ENCODE peak calls at places on chromosomes 1 and 21, in eight cellular contexts. S is effector CD4-positive, alpha-beta T cell; V is stimulated activated CD4-positive, alpha-beta T cell treated with anti-CD3 and anti-CD28 coated beads, Interleukin-4, amount 100 ng/mL, for 1 hour; R is NCI-H1694; N is ovary; I is AG08395; U is upper lobe of right lung; P is T-helper 1 cell. H is an unnamed sample.

GRCh38 chr1:91864017-91864700 is 21.8 kb downstream of the TGFBR3 start:
- DNase-seq in I (peak), N (no peak), U (no peak), V (no peak), R (no peak), P (no peak), S (no peak), H (no peak)

GRCh38 chr1:83919872-83920271 is 79.1 kb downstream of the TTLL7 start:
- DNase-seq in P (no peak), S (no peak), V (no peak), R (no peak), I (no peak), N (no peak), U (no peak), H (no peak)

GRCh38 chr1:46535063-46535462 is 16.4 kb downstream of the KNCN start:
- DNase-seq in S (no peak), U (no peak), I (peak), V (no peak), N (no peak), R (no peak), P (no peak), H (no peak)

GRCh38 chr1:228929476-228930027 is 194.3 kb downstream of the RHOU start:
- DNase-seq in I (no peak), S (no peak), R (no peak), P (no peak), N (no peak), V (no peak), U (no peak), H (no peak)

GRCh38 chr1:22861764-22862440 is 110.8 kb downstream of the LACTBL1 start:
- DNase-seq in V (no peak), N (peak), S (no peak), U (no peak), I (peak), R (peak), P (no peak), H (no peak)

GRCh38 chr1:109895720-109896504 is 14.7 kb upstream of the CSF1 start:
- DNase-seq in N (no peak), I (peak), R (no peak), V (no peak), S (no peak), P (no peak), U (no peak), H (no peak)

GRCh38 chr21:41753001-41753725 is 13.7 kb downstream of the RIPK4 start:
- DNase-seq in V (no peak), S (no peak), I (no peak), U (no peak), P (no peak), N (no peak), R (no peak), H (peak)

GRCh38 chr1:211708006-211708405 is 32.6 kb upstream of the NEK2 start:
- DNase-seq in U (no peak), I (no peak), V (no peak), R (no peak), P (no peak), N (no peak), S (no peak), H (no peak)

GRCh38 chr1:109793486-109794318 is 30.0 kb upstream of the EPS8L3 start:
- DNase-seq in N (peak), S (peak), U (no peak), P (no peak), V (peak), R (peak), I (peak), H (no peak)

GRCh38 chr1:23651069-23651808 is 40.4 kb upstream of the RPL11 start:
- DNase-seq in P (no peak), N (no peak), R (no peak), S (no peak), V (no peak), U (no peak), I (peak), H (no peak)

GRCh38 chr1:47937586-47937985 is 59.6 kb downstream of the TRABD2B start:
- DNase-seq in P (no peak), V (no peak), U (no peak), I (no peak), S (no peak), N (no peak), R (no peak), H (no peak)

GRCh38 chr21:16891821-16892220 is 621.0 kb upstream of the CXADR start:
- DNase-seq in N (no peak), S (no peak), R (no peak), U (no peak), I (peak), P (no peak), V (no peak), H (no peak)

GRCh38 chr1:116502915-116503314 is 67.9 kb downstream of the CD58 start:
- DNase-seq in R (no peak), P (no peak), I (no peak), U (no peak), S (no peak), N (no peak), V (no peak), H (no peak)

GRCh38 chr1:5890346-5891106 is 101.7 kb downstream of the NPHP4 start:
- DNase-seq in R (no peak), U (no peak), N (no peak), S (no peak), P (no peak), I (no peak), V (no peak), H (peak)

GRCh38 chr1:244318512-244318911 is 133.2 kb downstream of the ADSS2 start:
- DNase-seq in U (no peak), I (no peak), S (no peak), N (no peak), R (no peak), V (no peak), P (no peak), H (no peak)

GRCh38 chr1:184116287-184116686 is 64.8 kb downstream of the TSEN15 start:
- DNase-seq in P (no peak), U (no peak), V (no peak), N (no peak), I (no peak), S (no peak), R (no peak), H (no peak)

GRCh38 chr1:70143052-70143659 is 62.2 kb downstream of the LRRC40 start:
- DNase-seq in R (no peak), V (no peak), I (peak), P (no peak), N (no peak), S (no peak), U (no peak), H (no peak)

GRCh38 chr1:164950453-164951052 is 391.6 kb downstream of the PBX1 start:
- DNase-seq in S (no peak), R (no peak), V (no peak), N (no peak), I (no peak), P (no peak), U (no peak), H (no peak)

GRCh38 chr1:106747791-106748190 is 308.7 kb upstream of the PRMT6 start:
- DNase-seq in R (no peak), I (no peak), S (no peak), P (no peak), V (no peak), N (peak), U (peak), H (no peak)